ENCODE peak calls at places on chromosomes 12 and 14, in four cellular contexts. A is progenitor cell of endocrine pancreas, H is psoas muscle, E is ascending aorta. B is an unnamed sample.

GRCh38 chr12:8834230-8834629 is 11.8 kb downstream of the A2ML1 start:
- DNase-seq in H (no peak), E (no peak), A (no peak), B (no peak)

GRCh38 chr14:57865450-57866198 is at the start of gene SLC35F4:
- DNase-seq in E (peak), H (peak), A (peak), B (no peak)

GRCh38 chr12:92107621-92108131 is 38.0 kb downstream of the BTG1 start:
- DNase-seq in A (no peak), E (no peak), H (no peak), B (no peak)

GRCh38 chr12:57993030-57993429 is 51.7 kb downstream of the ATP23 start:
- DNase-seq in E (no peak), A (no peak), H (no peak), B (no peak)

GRCh38 chr14:103372552-103373304 is 12.5 kb upstream of the MARK3 start:
- DNase-seq in E (no peak), H (no peak), A (no peak), B (no peak)

GRCh38 chr14:94897092-94897491 is 127.2 kb upstream of the GSC start:
- DNase-seq in H (peak), E (no peak), A (no peak), B (no peak)

GRCh38 chr12:93591137-93591868 is 18.8 kb downstream of the SOCS2 start:
- DNase-seq in H (peak), E (peak), A (peak), B (peak)

GRCh38 chr12:128823216-128823915 is 392 bp downstream of the SLC15A4 start:
- DNase-seq in H (peak), A (peak), E (no peak), B (no peak)

GRCh38 chr12:110304061-110304551 is 23.1 kb downstream of the ATP2A2 start:
- DNase-seq in A (no peak), H (no peak), E (no peak), B (no peak)

GRCh38 chr14:25122188-25122587 is 72.2 kb upstream of the STXBP6 start:
- DNase-seq in H (no peak), E (no peak), A (no peak), B (no peak)

GRCh38 chr12:9378430-9378835 is 170.2 kb upstream of the PZP start:
- DNase-seq in A (no peak), E (no peak), H (no peak), B (no peak)

GRCh38 chr14:21902561-21903199 is 229.1 kb upstream of the OR4E1 start:
- DNase-seq in E (no peak), A (no peak), H (no peak), B (no peak)

GRCh38 chr14:77562681-77563080 is 53.8 kb downstream of the SPTLC2 start:
- DNase-seq in E (no peak), H (no peak), A (no peak), B (no peak)

GRCh38 chr14:33728010-33728498 is 222.8 kb downstream of the EGLN3 start:
- DNase-seq in H (no peak), E (no peak), A (no peak), B (no peak)

GRCh38 chr12:11877869-11878780 is 192.6 kb upstream of the BCL2L14 start:
- DNase-seq in E (peak), A (no peak), H (no peak), B (no peak)

GRCh38 chr12:116454950-116455447 is 104.2 kb upstream of the MAP1LC3B2 start:
- DNase-seq in E (no peak), A (no peak), H (no peak), B (no peak)

GRCh38 chr14:20774258-20774657 is 6.1 kb downstream of the EDDM3B start:
- DNase-seq in H (no peak), E (no peak), A (no peak), B (no peak)

GRCh38 chr12:49369723-49370145 is 2.5 kb downstream of the SPATS2 start:
- DNase-seq in H (peak), A (no peak), E (no peak), B (no peak)

GRCh38 chr14:39880965-39881364 is 448.7 kb upstream of the FBXO33 start:
- DNase-seq in A (no peak), E (no peak), H (no peak), B (no peak)

GRCh38 chr12:108302471-108303311 is 36.4 kb downstream of the CMKLR1 start:
- DNase-seq in A (peak), E (peak), H (peak), B (no peak)

GRCh38 chr14:100778078-100778927 is 47.6 kb upstream of the MEG3 start:
- DNase-seq in A (no peak), H (no peak), E (peak), B (no peak)

GRCh38 chr12:116534341-116535121 is 24.6 kb upstream of the MAP1LC3B2 start:
- DNase-seq in H (no peak), E (no peak), A (no peak), B (no peak)

GRCh38 chr12:83848702-83849101 is 1063.9 kb downstream of the SLC6A15 start:
- DNase-seq in A (no peak), E (no peak), H (no peak), B (no peak)

GRCh38 chr12:14554281-14555008 is 13.2 kb downstream of the PLBD1 start:
- DNase-seq in H (peak), E (peak), A (no peak), B (no peak)

GRCh38 chr12:13278249-13278787 is 81.8 kb downstream of the EMP1 start:
- DNase-seq in E (peak), A (peak), H (peak), B (no peak)

GRCh38 chr12:65238609-65239008 is 39.9 kb upstream of the MSRB3 start:
- DNase-seq in E (no peak), H (no peak), A (no peak), B (no peak)

GRCh38 chr14:93954900-93955891 is 21.2 kb downstream of the ASB2 start:
- DNase-seq in A (no peak), E (no peak), H (peak), B (peak)

GRCh38 chr12:55780695-55781094 is 36.8 kb downstream of the SARNP start:
- DNase-seq in E (no peak), A (no peak), H (no peak), B (no peak)

GRCh38 chr12:8828514-8829127 is 6.2 kb downstream of the A2ML1 start:
- DNase-seq in E (no peak), H (no peak), A (no peak), B (no peak)

GRCh38 chr14:80700601-80701000 is 240.9 kb downstream of the CEP128 start:
- DNase-seq in H (no peak), E (no peak), A (no peak), B (no peak)

GRCh38 chr14:54920052-54920451 is 17.4 kb upstream of the GCH1 start:
- DNase-seq in E (no peak), H (no peak), A (no peak), B (no peak)

GRCh38 chr14:89721991-89722390 is 232.5 kb downstream of the EFCAB11 start:
- DNase-seq in E (no peak), A (no peak), H (no peak), B (no peak)

GRCh38 chr12:104485651-104486341 is 29.0 kb downstream of the CHST11 start:
- DNase-seq in A (no peak), E (peak), H (no peak), B (no peak)

GRCh38 chr12:16027012-16027411 is 115.9 kb downstream of the DERA start:
- DNase-seq in A (no peak), E (no peak), H (no peak), B (no peak)

B was measured in esophagus squamous epithelium.